ENCODE peak calls at places on chromosomes 4 and X, in four cellular contexts. S, V, M and Z are unnamed samples.

GRCh38 chr4:186775867-186776266 is 52.2 kb upstream of the FAT1 start:
- DNase-seq in V (no peak), M (no peak), S (no peak), Z (no peak)

GRCh38 chrX:100979881-100980607 is 10.5 kb downstream of the ARL13A start:
- DNase-seq in S (no peak), V (no peak), M (no peak), Z (no peak)

GRCh38 chr4:138632856-138633255 is 382.7 kb upstream of the NOCT start:
- DNase-seq in V (no peak), M (no peak), S (no peak), Z (no peak)

GRCh38 chr4:112664611-112665010 is 27.7 kb downstream of the LARP7 start:
- DNase-seq in M (no peak), V (no peak), S (peak), Z (no peak)

GRCh38 chrX:64190136-64190740 is 15.3 kb downstream of the AMER1 start:
- DNase-seq in M (no peak), S (no peak), V (no peak), Z (no peak)

GRCh38 chr4:158099686-158100085 is 73.1 kb downstream of the GASK1B start:
- DNase-seq in S (no peak), M (no peak), V (no peak), Z (no peak)

GRCh38 chrX:17638731-17639130 is 98.6 kb upstream of the SCML1 start:
- DNase-seq in S (no peak), V (no peak), M (no peak), Z (no peak)

GRCh38 chr4:155787113-155787710 is 28.4 kb downstream of the GUCY1B1 start:
- DNase-seq in S (peak), M (no peak), V (no peak), Z (no peak)

GRCh38 chr4:54159543-54159942 is 59.6 kb downstream of the GSX2 start:
- DNase-seq in M (no peak), S (no peak), V (no peak), Z (no peak)